ENCODE peak calls at places on chromosome 2, in ten cellular contexts. X is ACHN, O is AG08395, T is K562, L is NCI-H1417, R is adrenal gland, S is EL, Q is coronary artery, W is HTR-8/SVneo, I is LoVo. M is an unnamed sample.

GRCh38 chr2:30398488-30398887 is 48.6 kb upstream of the LCLAT1 start:
- DNase-seq in W (no peak), Q (no peak), S (no peak), T (no peak), I (no peak), R (no peak), X (no peak), L (no peak), O (peak; percentile 25), M (no peak)

GRCh38 chr2:110876167-110876999 is 144.0 kb downstream of the ACOXL start:
- DNase-seq in O (no peak), Q (no peak), I (no peak), W (no peak), R (no peak), S (no peak), X (no peak), T (peak; percentile 14), L (no peak), M (no peak)

GRCh38 chr2:230916218-230916617 is 8.8 kb downstream of the GPR55 start:
- DNase-seq in O (no peak), W (no peak), Q (no peak), T (no peak), S (no peak), I (no peak), R (no peak), X (no peak), L (no peak), M (no peak)

GRCh38 chr2:21854938-21855337 is 731.2 kb downstream of the TDRD15 start:
- DNase-seq in R (no peak), I (no peak), W (no peak), S (no peak), X (no peak), O (no peak), Q (no peak), T (no peak), L (no peak), M (no peak)

GRCh38 chr2:9390991-9391390 is 32.3 kb downstream of the ITGB1BP1 start:
- DNase-seq in I (no peak), X (no peak), T (no peak), S (no peak), L (no peak), Q (no peak), W (no peak), O (no peak), R (no peak), M (peak; percentile 26)

GRCh38 chr2:192500550-192501200 is 305.9 kb upstream of the TMEFF2 start:
- DNase-seq in R (no peak), T (no peak), Q (no peak), W (peak; percentile 46), O (no peak), S (peak; percentile 82), X (peak; percentile 90), L (no peak), I (peak; percentile 47), M (no peak)

GRCh38 chr2:39265315-39265714 is 21.5 kb upstream of the CDKL4 start:
- DNase-seq in T (no peak), S (no peak), L (peak; percentile 88), O (no peak), X (no peak), W (no peak), R (no peak), Q (no peak), I (peak; percentile 7), M (no peak)

GRCh38 chr2:23484163-23484740 is 99.3 kb downstream of the KLHL29 start:
- DNase-seq in L (peak; percentile 80), X (no peak), T (no peak), W (no peak), Q (no peak), I (no peak), S (no peak), R (no peak), O (no peak), M (no peak)

GRCh38 chr2:57947398-57947797 is 99.2 kb upstream of the VRK2 start:
- DNase-seq in O (no peak), W (no peak), S (no peak), L (peak; percentile 58), X (no peak), R (no peak), Q (no peak), T (no peak), I (no peak), M (no peak)

GRCh38 chr2:223989860-223990237 is 32.6 kb downstream of the MRPL44 start:
- DNase-seq in Q (no peak), O (no peak), R (no peak), I (no peak), S (no peak), X (no peak), W (no peak), L (no peak), T (no peak), M (no peak)

GRCh38 chr2:126790987-126791780 is 107.5 kb upstream of the TEX51 start:
- DNase-seq in I (no peak), S (no peak), W (no peak), O (no peak), R (no peak), X (no peak), L (no peak), Q (peak; percentile 29), T (no peak), M (no peak)

GRCh38 chr2:56455642-56456041 is 271.9 kb downstream of the CCDC85A start:
- DNase-seq in I (no peak), L (no peak), T (no peak), O (no peak), X (no peak), W (no peak), S (no peak), R (no peak), Q (no peak), M (no peak)

M was measured in retina.